ENCODE peak calls at places on chromosomes 2 and 18, in five cellular contexts. One of them, this sample, is unnamed.

GRCh38 chr2:47003641-47004427 is 88.2 kb upstream of the MCFD2 start:
- DNase-seq in neuronal stem cell: no peak
- DNase-seq in hippocampal formation: no peak
- DNase-seq in iris pigment epithelial cell: no peak
- DNase-seq in A673: no peak
- DNase-seq in this sample: no peak

GRCh38 chr2:206585335-206585734 is 57.0 kb upstream of the FAM237A start:
- DNase-seq in hippocampal formation: no peak
- DNase-seq in neuronal stem cell: no peak
- DNase-seq in iris pigment epithelial cell: peak; percentile 51
- DNase-seq in A673: no peak
- DNase-seq in this sample: no peak

GRCh38 chr2:219658447-219658846 is 31.0 kb downstream of the SLC4A3 start:
- DNase-seq in A673: no peak
- DNase-seq in iris pigment epithelial cell: peak; percentile 18
- DNase-seq in neuronal stem cell: no peak
- DNase-seq in hippocampal formation: no peak
- DNase-seq in this sample: no peak

GRCh38 chr2:199219551-199219950 is 238.2 kb downstream of the SATB2 start:
- DNase-seq in hippocampal formation: no peak
- DNase-seq in neuronal stem cell: no peak
- DNase-seq in A673: no peak
- DNase-seq in iris pigment epithelial cell: no peak
- DNase-seq in this sample: no peak

GRCh38 chr2:161208527-161209139 is 48.4 kb downstream of the TANK start:
- DNase-seq in iris pigment epithelial cell: peak; percentile 91
- DNase-seq in hippocampal formation: no peak
- DNase-seq in A673: peak; percentile 26
- DNase-seq in neuronal stem cell: no peak
- DNase-seq in this sample: no peak

GRCh38 chr2:50344509-50345106 is 687.3 kb downstream of the NRXN1 start:
- DNase-seq in A673: peak; percentile 26
- DNase-seq in hippocampal formation: no peak
- DNase-seq in neuronal stem cell: no peak
- DNase-seq in iris pigment epithelial cell: no peak
- DNase-seq in this sample: no peak

GRCh38 chr2:437772-438393 is 150.0 kb upstream of the ALKAL2 start:
- DNase-seq in neuronal stem cell: no peak
- DNase-seq in A673: no peak
- DNase-seq in hippocampal formation: no peak
- DNase-seq in iris pigment epithelial cell: no peak
- DNase-seq in this sample: peak; percentile 76

GRCh38 chr2:152161598-152161997 is 14.0 kb downstream of the STAM2 start:
- DNase-seq in A673: no peak
- DNase-seq in hippocampal formation: no peak
- DNase-seq in neuronal stem cell: no peak
- DNase-seq in iris pigment epithelial cell: no peak
- DNase-seq in this sample: no peak

GRCh38 chr18:49747876-49748275 is 65.5 kb downstream of the ACAA2 start:
- DNase-seq in hippocampal formation: no peak
- DNase-seq in neuronal stem cell: no peak
- DNase-seq in iris pigment epithelial cell: peak; percentile 44
- DNase-seq in A673: peak; percentile 14
- DNase-seq in this sample: no peak

GRCh38 chr2:169928463-169928864 is 101.2 kb downstream of the UBR3 start:
- DNase-seq in neuronal stem cell: peak; percentile 24
- DNase-seq in A673: peak; percentile 57
- DNase-seq in iris pigment epithelial cell: peak; percentile 63
- DNase-seq in hippocampal formation: no peak
- DNase-seq in this sample: peak; percentile 53

GRCh38 chr2:150484461-150484931 is 3.0 kb downstream of the RND3 start:
- DNase-seq in A673: no peak
- DNase-seq in hippocampal formation: no peak
- DNase-seq in iris pigment epithelial cell: peak; percentile 38
- DNase-seq in neuronal stem cell: no peak
- DNase-seq in this sample: no peak

GRCh38 chr2:48792030-48792429 is 36.5 kb upstream of the LHCGR start:
- DNase-seq in hippocampal formation: no peak
- DNase-seq in neuronal stem cell: no peak
- DNase-seq in iris pigment epithelial cell: no peak
- DNase-seq in A673: no peak
- DNase-seq in this sample: no peak

GRCh38 chr2:193475038-193475437 is 1280.3 kb upstream of the TMEFF2 start:
- DNase-seq in A673: no peak
- DNase-seq in iris pigment epithelial cell: no peak
- DNase-seq in neuronal stem cell: no peak
- DNase-seq in hippocampal formation: no peak
- DNase-seq in this sample: no peak

GRCh38 chr2:8535821-8536685 is 145.8 kb upstream of the ID2 start:
- DNase-seq in hippocampal formation: peak; percentile 18
- DNase-seq in A673: no peak
- DNase-seq in neuronal stem cell: no peak
- DNase-seq in iris pigment epithelial cell: no peak
- DNase-seq in this sample: no peak

GRCh38 chr18:38579764-38580163 is 1014.2 kb upstream of the CELF4 start:
- DNase-seq in A673: no peak
- DNase-seq in hippocampal formation: no peak
- DNase-seq in neuronal stem cell: no peak
- DNase-seq in iris pigment epithelial cell: no peak
- DNase-seq in this sample: no peak

GRCh38 chr2:240231838-240232244 is 91.4 kb upstream of the OTOS start:
- DNase-seq in iris pigment epithelial cell: no peak
- DNase-seq in A673: no peak
- DNase-seq in hippocampal formation: no peak
- DNase-seq in neuronal stem cell: no peak
- DNase-seq in this sample: no peak

GRCh38 chr2:217249490-217250451 is 389.9 kb upstream of the TNP1 start:
- DNase-seq in hippocampal formation: no peak
- DNase-seq in neuronal stem cell: no peak
- DNase-seq in A673: no peak
- DNase-seq in iris pigment epithelial cell: no peak
- DNase-seq in this sample: no peak

GRCh38 chr2:39741871-39742270 is 37.2 kb downstream of the THUMPD2 start:
- DNase-seq in hippocampal formation: no peak
- DNase-seq in neuronal stem cell: no peak
- DNase-seq in A673: no peak
- DNase-seq in iris pigment epithelial cell: peak; percentile 75
- DNase-seq in this sample: no peak

GRCh38 chr2:86140969-86141392 is 34.9 kb downstream of the PTCD3 start:
- DNase-seq in A673: no peak
- DNase-seq in iris pigment epithelial cell: no peak
- DNase-seq in hippocampal formation: no peak
- DNase-seq in neuronal stem cell: no peak
- DNase-seq in this sample: no peak

GRCh38 chr2:71748227-71748626 is 294.9 kb downstream of the DYSF start:
- DNase-seq in neuronal stem cell: no peak
- DNase-seq in hippocampal formation: no peak
- DNase-seq in A673: no peak
- DNase-seq in iris pigment epithelial cell: peak; percentile 62
- DNase-seq in this sample: no peak

GRCh38 chr2:172095146-172095904 is 7.4 kb downstream of the DLX2 start:
- DNase-seq in A673: peak; percentile 91
- DNase-seq in neuronal stem cell: peak; percentile 47
- DNase-seq in iris pigment epithelial cell: peak; percentile 83
- DNase-seq in hippocampal formation: no peak
- DNase-seq in this sample: peak; percentile 31

GRCh38 chr2:103823847-103824246 is 1030.1 kb upstream of the POU3F3 start:
- DNase-seq in iris pigment epithelial cell: peak; percentile 3
- DNase-seq in hippocampal formation: no peak
- DNase-seq in A673: no peak
- DNase-seq in neuronal stem cell: no peak
- DNase-seq in this sample: no peak

GRCh38 chr2:145091011-145091744 is 571.3 kb upstream of the ZEB2 start:
- DNase-seq in hippocampal formation: no peak
- DNase-seq in A673: no peak
- DNase-seq in neuronal stem cell: no peak
- DNase-seq in iris pigment epithelial cell: peak; percentile 25
- DNase-seq in this sample: no peak

GRCh38 chr2:133780099-133780996 is 212.1 kb upstream of the NCKAP5 start:
- DNase-seq in iris pigment epithelial cell: peak; percentile 78
- DNase-seq in neuronal stem cell: peak; percentile 85
- DNase-seq in hippocampal formation: peak; percentile 15
- DNase-seq in A673: peak; percentile 93
- DNase-seq in this sample: peak; percentile 77

GRCh38 chr2:106703161-106703560 is 182.8 kb downstream of the ST6GAL2 start:
- DNase-seq in A673: no peak
- DNase-seq in iris pigment epithelial cell: no peak
- DNase-seq in neuronal stem cell: no peak
- DNase-seq in hippocampal formation: no peak
- DNase-seq in this sample: no peak

GRCh38 chr18:48662021-48662661 is 123.3 kb downstream of the CTIF start:
- DNase-seq in neuronal stem cell: no peak
- DNase-seq in iris pigment epithelial cell: peak; percentile 87
- DNase-seq in A673: no peak
- DNase-seq in hippocampal formation: no peak
- DNase-seq in this sample: no peak

GRCh38 chr2:199861116-199861774 is 10.3 kb upstream of the FTCDNL1 start:
- DNase-seq in iris pigment epithelial cell: peak; percentile 44
- DNase-seq in A673: peak; percentile 36
- DNase-seq in neuronal stem cell: no peak
- DNase-seq in hippocampal formation: no peak
- DNase-seq in this sample: peak; percentile 22

GRCh38 chr2:69946351-69947077 is 14.9 kb downstream of the ASPRV1 start:
- DNase-seq in iris pigment epithelial cell: peak; percentile 60
- DNase-seq in neuronal stem cell: no peak
- DNase-seq in hippocampal formation: no peak
- DNase-seq in A673: no peak
- DNase-seq in this sample: peak; percentile 57

GRCh38 chr18:904135-905090 is at the start of gene ADCYAP1:
- DNase-seq in neuronal stem cell: no peak
- DNase-seq in A673: no peak
- DNase-seq in hippocampal formation: no peak
- DNase-seq in iris pigment epithelial cell: no peak
- DNase-seq in this sample: no peak

GRCh38 chr2:48315847-48316194 is 214.1 kb upstream of the STON1 start:
- DNase-seq in hippocampal formation: peak; percentile 32
- DNase-seq in neuronal stem cell: peak; percentile 11
- DNase-seq in A673: peak; percentile 42
- DNase-seq in iris pigment epithelial cell: no peak
- DNase-seq in this sample: peak; percentile 49

GRCh38 chr18:31977270-31977872 is 34.4 kb upstream of the TRAPPC8 start:
- DNase-seq in hippocampal formation: peak; percentile 20
- DNase-seq in iris pigment epithelial cell: peak; percentile 47
- DNase-seq in A673: peak; percentile 83
- DNase-seq in neuronal stem cell: peak; percentile 5
- DNase-seq in this sample: peak; percentile 63

GRCh38 chr2:26671691-26672090 is 20.8 kb upstream of the KCNK3 start:
- DNase-seq in iris pigment epithelial cell: no peak
- DNase-seq in A673: no peak
- DNase-seq in neuronal stem cell: no peak
- DNase-seq in hippocampal formation: no peak
- DNase-seq in this sample: no peak

GRCh38 chr2:240999001-240999791 is 778 bp downstream of the SNED1 start:
- DNase-seq in A673: no peak
- DNase-seq in iris pigment epithelial cell: peak; percentile 20
- DNase-seq in neuronal stem cell: no peak
- DNase-seq in hippocampal formation: no peak
- DNase-seq in this sample: no peak

GRCh38 chr18:31616586-31616985 is 24.9 kb downstream of the TTR start:
- DNase-seq in iris pigment epithelial cell: no peak
- DNase-seq in A673: no peak
- DNase-seq in neuronal stem cell: no peak
- DNase-seq in hippocampal formation: no peak
- DNase-seq in this sample: no peak

This sample was measured in MM.1S.